ENCODE peak calls at places on chromosomes 3 and 15, in nine cellular contexts. One of them, this sample, is unnamed.

GRCh38 chr15:90839187-90840071 is 29.0 kb upstream of the FURIN start:
- DNase-seq in M059J: peak
- DNase-seq in esophagus squamous epithelium: no peak
- DNase-seq in HT1080: peak
- DNase-seq in stimulated activated naive B cell treated with anti-CD40 and anti-IgM and Interleukin-4, amounts not matched to agents 10 μg/mL and 1 μg/mL and 100 μg/mL, for 72 hours: no peak
- DNase-seq in activated T-cell treated with anti-CD3 and anti-CD28 coated beads, Interleukin-2, amount 50 U/mL, for 4 hours: no peak
- DNase-seq in left ventricle myocardium inferior: no peak
- DNase-seq in stomach: peak
- DNase-seq in mesenchymal stem cell: no peak
- DNase-seq in this sample: peak

GRCh38 chr3:73535935-73536334 is 88.8 kb downstream of the PDZRN3 start:
- DNase-seq in M059J: no peak
- DNase-seq in esophagus squamous epithelium: no peak
- DNase-seq in HT1080: no peak
- DNase-seq in stimulated activated naive B cell treated with anti-CD40 and anti-IgM and Interleukin-4, amounts not matched to agents 10 μg/mL and 1 μg/mL and 100 μg/mL, for 72 hours: no peak
- DNase-seq in activated T-cell treated with anti-CD3 and anti-CD28 coated beads, Interleukin-2, amount 50 U/mL, for 4 hours: no peak
- DNase-seq in left ventricle myocardium inferior: no peak
- DNase-seq in stomach: no peak
- DNase-seq in mesenchymal stem cell: no peak
- DNase-seq in this sample: no peak

GRCh38 chr3:141769171-141769894 is 6.1 kb downstream of the GRK7 start:
- DNase-seq in M059J: no peak
- DNase-seq in esophagus squamous epithelium: no peak
- DNase-seq in HT1080: no peak
- DNase-seq in stimulated activated naive B cell treated with anti-CD40 and anti-IgM and Interleukin-4, amounts not matched to agents 10 μg/mL and 1 μg/mL and 100 μg/mL, for 72 hours: no peak
- DNase-seq in activated T-cell treated with anti-CD3 and anti-CD28 coated beads, Interleukin-2, amount 50 U/mL, for 4 hours: no peak
- DNase-seq in left ventricle myocardium inferior: no peak
- DNase-seq in stomach: no peak
- DNase-seq in mesenchymal stem cell: peak
- DNase-seq in this sample: peak

GRCh38 chr3:188066141-188066540 is 87.8 kb upstream of the LPP start:
- DNase-seq in M059J: no peak
- DNase-seq in esophagus squamous epithelium: no peak
- DNase-seq in HT1080: no peak
- DNase-seq in stimulated activated naive B cell treated with anti-CD40 and anti-IgM and Interleukin-4, amounts not matched to agents 10 μg/mL and 1 μg/mL and 100 μg/mL, for 72 hours: no peak
- DNase-seq in activated T-cell treated with anti-CD3 and anti-CD28 coated beads, Interleukin-2, amount 50 U/mL, for 4 hours: no peak
- DNase-seq in left ventricle myocardium inferior: no peak
- DNase-seq in stomach: no peak
- DNase-seq in mesenchymal stem cell: no peak
- DNase-seq in this sample: no peak

GRCh38 chr15:91942676-91943417 is 89.3 kb downstream of the SLCO3A1 start:
- DNase-seq in M059J: peak
- DNase-seq in esophagus squamous epithelium: peak
- DNase-seq in HT1080: peak
- DNase-seq in stimulated activated naive B cell treated with anti-CD40 and anti-IgM and Interleukin-4, amounts not matched to agents 10 μg/mL and 1 μg/mL and 100 μg/mL, for 72 hours: peak
- DNase-seq in activated T-cell treated with anti-CD3 and anti-CD28 coated beads, Interleukin-2, amount 50 U/mL, for 4 hours: no peak
- DNase-seq in left ventricle myocardium inferior: peak
- DNase-seq in stomach: peak
- DNase-seq in mesenchymal stem cell: peak
- DNase-seq in this sample: peak

GRCh38 chr15:75661041-75661778 is 13.5 kb downstream of the SNX33 start:
- DNase-seq in M059J: peak
- DNase-seq in esophagus squamous epithelium: peak
- DNase-seq in HT1080: peak
- DNase-seq in stimulated activated naive B cell treated with anti-CD40 and anti-IgM and Interleukin-4, amounts not matched to agents 10 μg/mL and 1 μg/mL and 100 μg/mL, for 72 hours: no peak
- DNase-seq in activated T-cell treated with anti-CD3 and anti-CD28 coated beads, Interleukin-2, amount 50 U/mL, for 4 hours: no peak
- DNase-seq in left ventricle myocardium inferior: peak
- DNase-seq in stomach: peak
- DNase-seq in mesenchymal stem cell: peak
- DNase-seq in this sample: peak

GRCh38 chr15:51223771-51224229 is 114.6 kb downstream of the CYP19A1 start:
- DNase-seq in M059J: peak
- DNase-seq in esophagus squamous epithelium: no peak
- DNase-seq in HT1080: peak
- DNase-seq in stimulated activated naive B cell treated with anti-CD40 and anti-IgM and Interleukin-4, amounts not matched to agents 10 μg/mL and 1 μg/mL and 100 μg/mL, for 72 hours: no peak
- DNase-seq in activated T-cell treated with anti-CD3 and anti-CD28 coated beads, Interleukin-2, amount 50 U/mL, for 4 hours: no peak
- DNase-seq in left ventricle myocardium inferior: no peak
- DNase-seq in stomach: no peak
- DNase-seq in mesenchymal stem cell: peak
- DNase-seq in this sample: peak

GRCh38 chr15:89307046-89307587 is 27.5 kb downstream of the POLG start:
- DNase-seq in M059J: peak
- DNase-seq in esophagus squamous epithelium: no peak
- DNase-seq in HT1080: peak
- DNase-seq in stimulated activated naive B cell treated with anti-CD40 and anti-IgM and Interleukin-4, amounts not matched to agents 10 μg/mL and 1 μg/mL and 100 μg/mL, for 72 hours: no peak
- DNase-seq in activated T-cell treated with anti-CD3 and anti-CD28 coated beads, Interleukin-2, amount 50 U/mL, for 4 hours: no peak
- DNase-seq in left ventricle myocardium inferior: no peak
- DNase-seq in stomach: no peak
- DNase-seq in mesenchymal stem cell: peak
- DNase-seq in this sample: peak

GRCh38 chr3:12963869-12964712 is 109.1 kb downstream of the IQSEC1 start:
- DNase-seq in M059J: no peak
- DNase-seq in esophagus squamous epithelium: no peak
- DNase-seq in HT1080: no peak
- DNase-seq in stimulated activated naive B cell treated with anti-CD40 and anti-IgM and Interleukin-4, amounts not matched to agents 10 μg/mL and 1 μg/mL and 100 μg/mL, for 72 hours: no peak
- DNase-seq in activated T-cell treated with anti-CD3 and anti-CD28 coated beads, Interleukin-2, amount 50 U/mL, for 4 hours: no peak
- DNase-seq in left ventricle myocardium inferior: no peak
- DNase-seq in stomach: no peak
- DNase-seq in mesenchymal stem cell: peak
- DNase-seq in this sample: peak

GRCh38 chr15:56052389-56053045 is 59.1 kb upstream of the NEDD4 start:
- DNase-seq in M059J: peak
- DNase-seq in esophagus squamous epithelium: no peak
- DNase-seq in HT1080: peak
- DNase-seq in stimulated activated naive B cell treated with anti-CD40 and anti-IgM and Interleukin-4, amounts not matched to agents 10 μg/mL and 1 μg/mL and 100 μg/mL, for 72 hours: no peak
- DNase-seq in activated T-cell treated with anti-CD3 and anti-CD28 coated beads, Interleukin-2, amount 50 U/mL, for 4 hours: no peak
- DNase-seq in left ventricle myocardium inferior: no peak
- DNase-seq in stomach: no peak
- DNase-seq in mesenchymal stem cell: peak
- DNase-seq in this sample: peak

GRCh38 chr15:38670142-38671002 is 105.8 kb upstream of the RASGRP1 start:
- DNase-seq in M059J: no peak
- DNase-seq in esophagus squamous epithelium: peak
- DNase-seq in HT1080: no peak
- DNase-seq in stimulated activated naive B cell treated with anti-CD40 and anti-IgM and Interleukin-4, amounts not matched to agents 10 μg/mL and 1 μg/mL and 100 μg/mL, for 72 hours: peak
- DNase-seq in activated T-cell treated with anti-CD3 and anti-CD28 coated beads, Interleukin-2, amount 50 U/mL, for 4 hours: peak
- DNase-seq in left ventricle myocardium inferior: no peak
- DNase-seq in stomach: no peak
- DNase-seq in mesenchymal stem cell: no peak
- DNase-seq in this sample: no peak

GRCh38 chr15:73078722-73079121 is 26.5 kb downstream of the NEO1 start:
- DNase-seq in M059J: peak
- DNase-seq in esophagus squamous epithelium: no peak
- DNase-seq in HT1080: peak
- DNase-seq in stimulated activated naive B cell treated with anti-CD40 and anti-IgM and Interleukin-4, amounts not matched to agents 10 μg/mL and 1 μg/mL and 100 μg/mL, for 72 hours: no peak
- DNase-seq in activated T-cell treated with anti-CD3 and anti-CD28 coated beads, Interleukin-2, amount 50 U/mL, for 4 hours: no peak
- DNase-seq in left ventricle myocardium inferior: no peak
- DNase-seq in stomach: peak
- DNase-seq in mesenchymal stem cell: peak
- DNase-seq in this sample: peak

GRCh38 chr3:108090066-108090700 is 648 bp downstream of the CD47 start:
- DNase-seq in M059J: peak
- DNase-seq in esophagus squamous epithelium: no peak
- DNase-seq in HT1080: peak
- DNase-seq in stimulated activated naive B cell treated with anti-CD40 and anti-IgM and Interleukin-4, amounts not matched to agents 10 μg/mL and 1 μg/mL and 100 μg/mL, for 72 hours: peak
- DNase-seq in activated T-cell treated with anti-CD3 and anti-CD28 coated beads, Interleukin-2, amount 50 U/mL, for 4 hours: peak
- DNase-seq in left ventricle myocardium inferior: peak
- DNase-seq in stomach: peak
- DNase-seq in mesenchymal stem cell: peak
- DNase-seq in this sample: peak

GRCh38 chr3:126180477-126181397 is at the start of gene ALDH1L1:
- DNase-seq in M059J: peak
- DNase-seq in esophagus squamous epithelium: peak
- DNase-seq in HT1080: no peak
- DNase-seq in stimulated activated naive B cell treated with anti-CD40 and anti-IgM and Interleukin-4, amounts not matched to agents 10 μg/mL and 1 μg/mL and 100 μg/mL, for 72 hours: no peak
- DNase-seq in activated T-cell treated with anti-CD3 and anti-CD28 coated beads, Interleukin-2, amount 50 U/mL, for 4 hours: no peak
- DNase-seq in left ventricle myocardium inferior: peak
- DNase-seq in stomach: peak
- DNase-seq in mesenchymal stem cell: peak
- DNase-seq in this sample: peak

GRCh38 chr15:81029416-81030367 is 29.0 kb downstream of the TLNRD1 start:
- DNase-seq in M059J: peak
- DNase-seq in esophagus squamous epithelium: no peak
- DNase-seq in HT1080: peak
- DNase-seq in stimulated activated naive B cell treated with anti-CD40 and anti-IgM and Interleukin-4, amounts not matched to agents 10 μg/mL and 1 μg/mL and 100 μg/mL, for 72 hours: no peak
- DNase-seq in activated T-cell treated with anti-CD3 and anti-CD28 coated beads, Interleukin-2, amount 50 U/mL, for 4 hours: no peak
- DNase-seq in left ventricle myocardium inferior: no peak
- DNase-seq in stomach: no peak
- DNase-seq in mesenchymal stem cell: no peak
- DNase-seq in this sample: peak

GRCh38 chr15:59746777-59747176 is 57.7 kb upstream of the BNIP2 start:
- DNase-seq in M059J: no peak
- DNase-seq in esophagus squamous epithelium: no peak
- DNase-seq in HT1080: no peak
- DNase-seq in stimulated activated naive B cell treated with anti-CD40 and anti-IgM and Interleukin-4, amounts not matched to agents 10 μg/mL and 1 μg/mL and 100 μg/mL, for 72 hours: peak
- DNase-seq in activated T-cell treated with anti-CD3 and anti-CD28 coated beads, Interleukin-2, amount 50 U/mL, for 4 hours: no peak
- DNase-seq in left ventricle myocardium inferior: no peak
- DNase-seq in stomach: no peak
- DNase-seq in mesenchymal stem cell: no peak
- DNase-seq in this sample: no peak

GRCh38 chr15:68292157-68292781 is 14.7 kb downstream of the FEM1B start:
- DNase-seq in M059J: no peak
- DNase-seq in esophagus squamous epithelium: no peak
- DNase-seq in HT1080: no peak
- DNase-seq in stimulated activated naive B cell treated with anti-CD40 and anti-IgM and Interleukin-4, amounts not matched to agents 10 μg/mL and 1 μg/mL and 100 μg/mL, for 72 hours: no peak
- DNase-seq in activated T-cell treated with anti-CD3 and anti-CD28 coated beads, Interleukin-2, amount 50 U/mL, for 4 hours: no peak
- DNase-seq in left ventricle myocardium inferior: no peak
- DNase-seq in stomach: no peak
- DNase-seq in mesenchymal stem cell: no peak
- DNase-seq in this sample: no peak

GRCh38 chr3:45774581-45775505 is 21.5 kb downstream of the SLC6A20 start:
- DNase-seq in M059J: no peak
- DNase-seq in esophagus squamous epithelium: no peak
- DNase-seq in HT1080: no peak
- DNase-seq in stimulated activated naive B cell treated with anti-CD40 and anti-IgM and Interleukin-4, amounts not matched to agents 10 μg/mL and 1 μg/mL and 100 μg/mL, for 72 hours: no peak
- DNase-seq in activated T-cell treated with anti-CD3 and anti-CD28 coated beads, Interleukin-2, amount 50 U/mL, for 4 hours: no peak
- DNase-seq in left ventricle myocardium inferior: no peak
- DNase-seq in stomach: peak
- DNase-seq in mesenchymal stem cell: no peak
- DNase-seq in this sample: no peak

GRCh38 chr15:77807115-77807514 is 174.4 kb upstream of the LINGO1 start:
- DNase-seq in M059J: peak
- DNase-seq in esophagus squamous epithelium: no peak
- DNase-seq in HT1080: no peak
- DNase-seq in stimulated activated naive B cell treated with anti-CD40 and anti-IgM and Interleukin-4, amounts not matched to agents 10 μg/mL and 1 μg/mL and 100 μg/mL, for 72 hours: no peak
- DNase-seq in activated T-cell treated with anti-CD3 and anti-CD28 coated beads, Interleukin-2, amount 50 U/mL, for 4 hours: no peak
- DNase-seq in left ventricle myocardium inferior: no peak
- DNase-seq in stomach: no peak
- DNase-seq in mesenchymal stem cell: no peak
- DNase-seq in this sample: no peak

GRCh38 chr15:67334973-67335372 is 80.4 kb downstream of the IQCH start:
- DNase-seq in M059J: no peak
- DNase-seq in esophagus squamous epithelium: no peak
- DNase-seq in HT1080: no peak
- DNase-seq in stimulated activated naive B cell treated with anti-CD40 and anti-IgM and Interleukin-4, amounts not matched to agents 10 μg/mL and 1 μg/mL and 100 μg/mL, for 72 hours: no peak
- DNase-seq in activated T-cell treated with anti-CD3 and anti-CD28 coated beads, Interleukin-2, amount 50 U/mL, for 4 hours: no peak
- DNase-seq in left ventricle myocardium inferior: no peak
- DNase-seq in stomach: no peak
- DNase-seq in mesenchymal stem cell: no peak
- DNase-seq in this sample: no peak

GRCh38 chr3:159032311-159032710 is 230.5 kb downstream of the MFSD1 start:
- DNase-seq in M059J: peak
- DNase-seq in esophagus squamous epithelium: no peak
- DNase-seq in HT1080: peak
- DNase-seq in stimulated activated naive B cell treated with anti-CD40 and anti-IgM and Interleukin-4, amounts not matched to agents 10 μg/mL and 1 μg/mL and 100 μg/mL, for 72 hours: no peak
- DNase-seq in activated T-cell treated with anti-CD3 and anti-CD28 coated beads, Interleukin-2, amount 50 U/mL, for 4 hours: no peak
- DNase-seq in left ventricle myocardium inferior: no peak
- DNase-seq in stomach: no peak
- DNase-seq in mesenchymal stem cell: no peak
- DNase-seq in this sample: no peak

GRCh38 chr3:31596176-31596575 is 63.5 kb downstream of the STT3B start:
- DNase-seq in M059J: no peak
- DNase-seq in esophagus squamous epithelium: no peak
- DNase-seq in HT1080: no peak
- DNase-seq in stimulated activated naive B cell treated with anti-CD40 and anti-IgM and Interleukin-4, amounts not matched to agents 10 μg/mL and 1 μg/mL and 100 μg/mL, for 72 hours: no peak
- DNase-seq in activated T-cell treated with anti-CD3 and anti-CD28 coated beads, Interleukin-2, amount 50 U/mL, for 4 hours: no peak
- DNase-seq in left ventricle myocardium inferior: no peak
- DNase-seq in stomach: no peak
- DNase-seq in mesenchymal stem cell: no peak
- DNase-seq in this sample: no peak

GRCh38 chr15:83598031-83598430 is 55.9 kb upstream of the ADAMTSL3 start:
- DNase-seq in M059J: no peak
- DNase-seq in esophagus squamous epithelium: no peak
- DNase-seq in HT1080: no peak
- DNase-seq in stimulated activated naive B cell treated with anti-CD40 and anti-IgM and Interleukin-4, amounts not matched to agents 10 μg/mL and 1 μg/mL and 100 μg/mL, for 72 hours: no peak
- DNase-seq in activated T-cell treated with anti-CD3 and anti-CD28 coated beads, Interleukin-2, amount 50 U/mL, for 4 hours: no peak
- DNase-seq in left ventricle myocardium inferior: no peak
- DNase-seq in stomach: no peak
- DNase-seq in mesenchymal stem cell: no peak
- DNase-seq in this sample: no peak

GRCh38 chr3:168025076-168025475 is 70.6 kb downstream of the GOLIM4 start:
- DNase-seq in M059J: peak
- DNase-seq in esophagus squamous epithelium: no peak
- DNase-seq in HT1080: peak
- DNase-seq in stimulated activated naive B cell treated with anti-CD40 and anti-IgM and Interleukin-4, amounts not matched to agents 10 μg/mL and 1 μg/mL and 100 μg/mL, for 72 hours: no peak
- DNase-seq in activated T-cell treated with anti-CD3 and anti-CD28 coated beads, Interleukin-2, amount 50 U/mL, for 4 hours: no peak
- DNase-seq in left ventricle myocardium inferior: no peak
- DNase-seq in stomach: no peak
- DNase-seq in mesenchymal stem cell: peak
- DNase-seq in this sample: peak

GRCh38 chr15:99753066-99753465 is 19.8 kb upstream of the LYSMD4 start:
- DNase-seq in M059J: no peak
- DNase-seq in esophagus squamous epithelium: no peak
- DNase-seq in HT1080: no peak
- DNase-seq in stimulated activated naive B cell treated with anti-CD40 and anti-IgM and Interleukin-4, amounts not matched to agents 10 μg/mL and 1 μg/mL and 100 μg/mL, for 72 hours: no peak
- DNase-seq in activated T-cell treated with anti-CD3 and anti-CD28 coated beads, Interleukin-2, amount 50 U/mL, for 4 hours: no peak
- DNase-seq in left ventricle myocardium inferior: no peak
- DNase-seq in stomach: no peak
- DNase-seq in mesenchymal stem cell: no peak
- DNase-seq in this sample: no peak

GRCh38 chr3:189108032-189108431 is 63.7 kb upstream of the TPRG1 start:
- DNase-seq in M059J: no peak
- DNase-seq in esophagus squamous epithelium: no peak
- DNase-seq in HT1080: no peak
- DNase-seq in stimulated activated naive B cell treated with anti-CD40 and anti-IgM and Interleukin-4, amounts not matched to agents 10 μg/mL and 1 μg/mL and 100 μg/mL, for 72 hours: no peak
- DNase-seq in activated T-cell treated with anti-CD3 and anti-CD28 coated beads, Interleukin-2, amount 50 U/mL, for 4 hours: no peak
- DNase-seq in left ventricle myocardium inferior: no peak
- DNase-seq in stomach: no peak
- DNase-seq in mesenchymal stem cell: no peak
- DNase-seq in this sample: no peak

This sample was measured in choroid plexus epithelial cell.